ENCODE peak calls at places on chromosomes 5 and 9, in four cellular contexts. M, R, Q and W are unnamed samples.

GRCh38 chr5:177462021-177462670 is 11.3 kb downstream of the DBN1 start:
- DNase-seq in R (no peak), Q (no peak), M (no peak), W (peak; percentile 73)

GRCh38 chr5:180128671-180129261 is 57.2 kb upstream of the RNF130 start:
- DNase-seq in M (no peak), Q (no peak), R (no peak), W (no peak)

GRCh38 chr9:37905776-37906175 is 1.8 kb upstream of the SLC25A51 start:
- DNase-seq in R (no peak), Q (no peak), M (no peak), W (no peak)

GRCh38 chr5:154308457-154309360 is 118.2 kb downstream of the GALNT10 start:
- DNase-seq in R (no peak), Q (no peak), M (peak; percentile 13), W (peak; percentile 53)

GRCh38 chr5:173527671-173528070 is 88.8 kb downstream of the BOD1 start:
- DNase-seq in R (no peak), Q (no peak), M (no peak), W (no peak)

GRCh38 chr9:99176527-99177013 is 45.2 kb downstream of the ALG2 start:
- DNase-seq in R (no peak), Q (no peak), M (no peak), W (no peak)

GRCh38 chr9:130117816-130118632 is 54.2 kb upstream of the NCS1 start:
- DNase-seq in M (peak; percentile 61), R (no peak), Q (no peak), W (peak; percentile 26)

GRCh38 chr9:34454571-34455065 is 3.8 kb downstream of the FAM219A start:
- DNase-seq in Q (no peak), R (no peak), M (peak; percentile 71), W (peak; percentile 74)

GRCh38 chr9:95754533-95755420 is 120.7 kb upstream of the ERCC6L2 start:
- DNase-seq in M (no peak), Q (no peak), R (no peak), W (no peak)

GRCh38 chr9:136793063-136793946 is 2.2 kb downstream of the TMEM141 start:
- DNase-seq in Q (no peak), R (no peak), M (no peak), W (no peak)

GRCh38 chr5:14399054-14399657 is 182.4 kb upstream of the OTULINL start:
- DNase-seq in M (peak; percentile 81), R (no peak), Q (peak; percentile 30), W (peak; percentile 90)

GRCh38 chr9:84277646-84278045 is 62.9 kb downstream of the SLC28A3 start:
- DNase-seq in M (no peak), Q (no peak), R (peak; percentile 36), W (no peak)

GRCh38 chr5:122089096-122089495 is 11.0 kb upstream of the LOX start:
- DNase-seq in Q (no peak), M (no peak), R (no peak), W (no peak)

GRCh38 chr9:137295313-137296213 is 6.5 kb downstream of the NRARP start:
- DNase-seq in R (no peak), Q (no peak), M (no peak), W (peak; percentile 17)

GRCh38 chr9:89036862-89037261 is 45.6 kb downstream of the S1PR3 start:
- DNase-seq in Q (no peak), R (peak; percentile 72), M (no peak), W (no peak)

GRCh38 chr5:146568161-146568560 is 52.2 kb upstream of the GPR151 start:
- DNase-seq in Q (no peak), R (no peak), M (no peak), W (no peak)

GRCh38 chr9:135413086-135413375 is 66.6 kb upstream of the PPP1R26 start:
- DNase-seq in M (no peak), Q (no peak), R (no peak), W (no peak)

GRCh38 chr5:31638286-31638685 is 645 bp upstream of the PDZD2 start:
- DNase-seq in R (no peak), Q (no peak), M (no peak), W (no peak)

GRCh38 chr5:139633295-139634027 is 14.7 kb upstream of the CXXC5 start:
- DNase-seq in Q (peak; percentile 79), R (peak; percentile 70), M (peak; percentile 74), W (peak; percentile 85)

GRCh38 chr5:43854697-43855292 is 251.8 kb downstream of the NNT start:
- DNase-seq in Q (no peak), R (no peak), M (peak; percentile 28), W (peak; percentile 2)

GRCh38 chr9:114981095-114981494 is 50.7 kb upstream of the TNFSF8 start:
- DNase-seq in Q (no peak), M (no peak), R (no peak), W (no peak)

GRCh38 chr5:161865510-161865909 is 17.6 kb downstream of the GABRA1 start:
- DNase-seq in M (no peak), Q (no peak), R (no peak), W (no peak)

GRCh38 chr9:34574632-34575031 is 14.9 kb downstream of the CNTFR start:
- DNase-seq in M (no peak), R (no peak), Q (no peak), W (no peak)

GRCh38 chr9:100601216-100601615 is 23.3 kb downstream of the CAVIN4 start:
- DNase-seq in Q (no peak), M (peak; percentile 54), R (peak; percentile 37), W (peak; percentile 83)

GRCh38 chr9:126366366-126367011 is 39.9 kb downstream of the MVB12B start:
- DNase-seq in R (no peak), Q (no peak), M (peak; percentile 11), W (no peak)

GRCh38 chr5:36655171-36655570 is 48.8 kb downstream of the SLC1A3 start:
- DNase-seq in Q (no peak), R (peak; percentile 37), M (peak; percentile 52), W (peak; percentile 51)

GRCh38 chr9:127923046-127923445 is 6.2 kb upstream of the ST6GALNAC4 start:
- DNase-seq in Q (no peak), R (no peak), M (no peak), W (no peak)

GRCh38 chr5:80240368-80240986 is 15.4 kb downstream of the SERINC5 start:
- DNase-seq in R (no peak), Q (no peak), M (no peak), W (no peak)

GRCh38 chr5:159909126-159909525 is 7.2 kb upstream of the ADRA1B start:
- DNase-seq in M (no peak), Q (no peak), R (no peak), W (no peak)

GRCh38 chr9:133788819-133789733 is 50.9 kb upstream of the SARDH start:
- DNase-seq in Q (no peak), R (no peak), M (no peak), W (no peak)

GRCh38 chr5:164345173-164345572 is 839.8 kb downstream of the MAT2B start:
- DNase-seq in R (no peak), Q (no peak), M (peak; percentile 42), W (peak; percentile 30)

GRCh38 chr5:154858972-154859950 is 834 bp downstream of the CNOT8 start:
- DNase-seq in Q (no peak), M (peak; percentile 20), R (no peak), W (peak; percentile 27)

GRCh38 chr9:81632599-81632998 is 56.7 kb downstream of the TLE1 start:
- DNase-seq in Q (no peak), M (peak; percentile 80), R (no peak), W (peak; percentile 93)

GRCh38 chr9:85914108-85914507 is 26.8 kb upstream of the NAA35 start:
- DNase-seq in M (peak; percentile 6), Q (no peak), R (no peak), W (peak; percentile 9)

GRCh38 chr5:174840435-174840834 is 116.1 kb downstream of the MSX2 start:
- DNase-seq in M (no peak), Q (no peak), R (no peak), W (no peak)

GRCh38 chr9:91724609-91725505 is 225.2 kb downstream of the ROR2 start:
- DNase-seq in R (no peak), Q (no peak), M (no peak), W (no peak)

GRCh38 chr5:67350600-67351315 is 154.2 kb upstream of the CD180 start:
- DNase-seq in Q (no peak), M (peak; percentile 53), R (no peak), W (no peak)

GRCh38 chr9:121599186-121599871 is 52.1 kb upstream of the DAB2IP start:
- DNase-seq in M (no peak), R (peak; percentile 86), Q (no peak), W (no peak)

GRCh38 chr9:121599872-121600585 is 51.4 kb upstream of the DAB2IP start:
- DNase-seq in M (no peak), R (no peak), Q (no peak), W (no peak)

GRCh38 chr9:121597693-121598166 is 53.7 kb upstream of the DAB2IP start:
- DNase-seq in R (no peak), Q (no peak), M (no peak), W (no peak)

GRCh38 chr9:121596515-121596914 is 54.9 kb upstream of the DAB2IP start:
- DNase-seq in Q (no peak), R (no peak), M (no peak), W (no peak)

GRCh38 chr9:121598167-121599000 is 53.0 kb upstream of the DAB2IP start:
- DNase-seq in M (peak; percentile 81), Q (no peak), R (peak; percentile 83), W (peak; percentile 80)
- H3K4me3 ChIP-seq in M (peak overlapping the region; percentile 33), Q (no peak overlapping the region), R (peak overlapping the region; percentile 48), W (peak overlapping the region; percentile 35)

GRCh38 chr9:72844440-72844768 is 108.4 kb downstream of the ALDH1A1 start:
- DNase-seq in M (no peak), Q (no peak), R (no peak), W (no peak)
- TF ChIP-seq CTCF in M (no peak), Q (no peak), R (no peak), W (no peak)

DNA sequence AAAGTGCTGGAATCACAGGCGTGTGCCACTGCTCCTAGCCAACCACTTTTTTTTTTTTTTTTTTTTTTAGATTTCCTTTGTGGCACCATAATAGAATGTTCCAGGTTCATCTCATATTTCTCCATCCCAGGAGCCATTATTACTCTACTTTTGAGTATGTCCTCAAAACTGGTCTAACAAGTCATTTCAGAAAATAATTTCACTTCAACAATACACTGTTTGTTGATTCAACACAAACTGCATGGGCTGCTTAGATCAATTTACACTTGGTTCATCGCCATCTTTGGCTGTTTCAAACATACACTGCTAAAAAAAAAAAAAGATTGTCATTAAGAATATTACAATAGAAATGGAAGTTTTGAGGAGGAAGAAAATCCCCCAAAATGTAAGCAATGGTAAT is 57.9 kb downstream of the CSNK1A1 start:
- DNase-seq in R (no peak), M (no peak), Q (no peak), W (no peak)
- H3K4me3 ChIP-seq in R (no peak overlapping the region), M (no peak overlapping the region), Q (no peak overlapping the region), W (no peak overlapping the region)

GRCh38 chr9:19922476-19923118 is 133.8 kb upstream of the SLC24A2 start:
- DNase-seq in M (peak; percentile 72), R (no peak), Q (no peak), W (peak; percentile 87)
- TF ChIP-seq CTCF in M (peak; percentile 70), R (no peak), Q (peak; percentile 27), W (peak; percentile 83)